ENCODE peak calls at places on chromosome 22, in five cellular contexts. S is head of caudate nucleus; N is neural crest cell; M is stimulated activated CD4-positive, alpha-beta T cell treated with anti-CD3 and anti-CD28 coated beads, Interleukin-15, amount 100 ng/mL, for 24 hours; Z is naive thymus-derived CD8-positive, alpha-beta T cell. Y is an unnamed sample.

GRCh38 chr22:38417252-38418060 is 37.5 kb downstream of the KCNJ4 start:
- DNase-seq in Z (no peak), S (no peak), M (no peak), N (no peak), Y (no peak)

GRCh38 chr22:50710886-50711285 is 27.1 kb upstream of the ACR start:
- DNase-seq in M (no peak), S (no peak), N (no peak), Z (no peak), Y (no peak)

GRCh38 chr22:22184277-22184807 is 60.2 kb upstream of the VPREB1 start:
- DNase-seq in Z (no peak), N (no peak), S (no peak), M (no peak), Y (no peak)

GRCh38 chr22:29116397-29117123 is 43.7 kb downstream of the KREMEN1 start:
- DNase-seq in M (no peak), S (no peak), Z (no peak), N (no peak), Y (no peak)

GRCh38 chr22:30968015-30968923 is at the start of gene MORC2:
- DNase-seq in M (no peak), Z (no peak), S (no peak), N (no peak), Y (no peak)

GRCh38 chr22:37552560-37553163 is 7.6 kb upstream of the CDC42EP1 start:
- DNase-seq in N (no peak), S (no peak), M (no peak), Z (no peak), Y (no peak)

GRCh38 chr22:20953668-20954500 is 13.2 kb upstream of the AIFM3 start:
- DNase-seq in M (no peak), N (no peak), Z (no peak), S (no peak), Y (no peak)

GRCh38 chr22:23500508-23501208 is 79.4 kb downstream of the IGLL1 start:
- DNase-seq in S (no peak), M (no peak), Z (no peak), N (no peak), Y (no peak)

GRCh38 chr22:29011200-29011867 is 50.3 kb downstream of the C22orf31 start:
- DNase-seq in M (no peak), Z (no peak), N (no peak), S (peak), Y (peak)

GRCh38 chr22:38347181-38347943 is 30.1 kb upstream of the CSNK1E start:
- DNase-seq in Z (no peak), S (no peak), M (no peak), N (no peak), Y (no peak)

GRCh38 chr22:21766933-21767462 is 31.4 kb upstream of the YPEL1 start:
- DNase-seq in M (peak), Z (peak), N (no peak), S (no peak), Y (no peak)

GRCh38 chr22:40524392-40525249 is 111.9 kb downstream of the MRTFA start:
- DNase-seq in M (no peak), N (no peak), S (no peak), Z (no peak), Y (no peak)

GRCh38 chr22:49525776-49526535 is 301.7 kb downstream of the BRD1 start:
- DNase-seq in M (no peak), S (peak), N (no peak), Z (no peak), Y (peak)

GRCh38 chr22:43044402-43044801 is 29.5 kb upstream of the PACSIN2 start:
- DNase-seq in Z (no peak), M (no peak), S (no peak), N (no peak), Y (no peak)

GRCh38 chr22:39175127-39176066 is 22.9 kb upstream of the CBX7 start:
- DNase-seq in N (no peak), Z (no peak), S (no peak), M (no peak), Y (no peak)

GRCh38 chr22:20636945-20637344 is 129.5 kb downstream of the MED15 start:
- DNase-seq in Z (no peak), M (no peak), N (no peak), S (no peak), Y (no peak)

GRCh38 chr22:35539910-35540599 is 576 bp upstream of the RASD2 start:
- DNase-seq in S (peak), M (peak), Z (peak), N (peak), Y (peak)

GRCh38 chr22:28857288-28857687 is 26.1 kb upstream of the ZNRF3 start:
- DNase-seq in N (no peak), M (no peak), S (no peak), Z (no peak), Y (no peak)

GRCh38 chr22:33873186-33873585 is 47.1 kb downstream of the LARGE1 start:
- DNase-seq in Z (no peak), M (no peak), S (no peak), N (no peak), Y (no peak)

GRCh38 chr22:20610757-20611156 is 103.3 kb downstream of the MED15 start:
- DNase-seq in Z (no peak), S (no peak), N (no peak), M (no peak), Y (no peak)

GRCh38 chr22:30249049-30250038 is 2.8 kb upstream of the LIF start:
- DNase-seq in M (no peak), N (no peak), S (no peak), Z (no peak), Y (no peak)

GRCh38 chr22:20213833-20214708 is 54.0 kb downstream of the RTN4R start:
- DNase-seq in S (no peak), N (no peak), M (no peak), Z (no peak), Y (no peak)

GRCh38 chr22:39503590-39503989 is 1.5 kb downstream of the MIEF1 start:
- DNase-seq in M (no peak), N (no peak), Z (no peak), S (no peak), Y (no peak)

GRCh38 chr22:32991353-32992115 is 66.6 kb downstream of the SYN3 start:
- DNase-seq in S (no peak), M (no peak), N (no peak), Z (no peak), Y (no peak)